ENCODE peak calls at places on chromosomes 16 and 17, in five cellular contexts. Z is GM12878, V is K562, J is SK-N-SH, P is HepG2. O is an unnamed sample.
A peak's percentile ranks its signal among the peaks of the same experiment; 100 is the strongest.

GRCh38 chr17:17139972-17140589 is 66.1 kb downstream of the PLD6 start:
- DNase-seq in Z (no peak), V (no peak), J (no peak), P (no peak), O (no peak)

GRCh38 chr16:19859603-19860002 is 25.0 kb downstream of the GPRC5B start:
- DNase-seq in Z (no peak), V (no peak), J (no peak), P (no peak), O (no peak)

GRCh38 chr17:61397086-61397842 is 2.4 kb upstream of the TBX2 start:
- DNase-seq in Z (no peak), V (no peak), J (peak; percentile 92), P (no peak), O (no peak)

GRCh38 chr17:9350083-9350482 is 225.5 kb downstream of the STX8 start:
- DNase-seq in Z (no peak), V (no peak), J (no peak), P (peak; percentile 18), O (peak; percentile 8)

GRCh38 chr17:49285716-49286115 is 55.1 kb upstream of the PHOSPHO1 start:
- DNase-seq in Z (no peak), V (no peak), J (no peak), P (no peak), O (no peak)

GRCh38 chr17:33661975-33662374 is 368.9 kb upstream of the ASIC2 start:
- DNase-seq in Z (no peak), V (no peak), J (no peak), P (no peak), O (no peak)

GRCh38 chr17:21296097-21297025 is 11.8 kb downstream of the MAP2K3 start:
- DNase-seq in Z (no peak), V (peak; percentile 59), J (peak; percentile 31), P (no peak), O (no peak)

GRCh38 chr17:79406316-79406715 is 204.5 kb downstream of the RBFOX3 start:
- DNase-seq in Z (no peak), V (no peak), J (no peak), P (no peak), O (no peak)

GRCh38 chr17:74686761-74687160 is 26.0 kb downstream of the CD300LF start:
- DNase-seq in Z (no peak), V (no peak), J (no peak), P (no peak), O (no peak)

GRCh38 chr17:80259642-80260535 is 763 bp upstream of the RNF213 start:
- DNase-seq in Z (no peak), V (peak; percentile 97), J (peak; percentile 99), P (peak; percentile 59), O (no peak)

GRCh38 chr17:2266045-2266864 is 37.3 kb downstream of the SMG6 start:
- DNase-seq in Z (peak; percentile 97), V (no peak), J (no peak), P (no peak), O (no peak)

GRCh38 chr16:66472961-66473610 is 46.0 kb downstream of the BEAN1 start:
- DNase-seq in Z (no peak), V (no peak), J (no peak), P (no peak), O (no peak)

GRCh38 chr16:71311553-71312158 is 22.5 kb upstream of the CMTR2 start:
- DNase-seq in Z (no peak), V (peak; percentile 51), J (peak; percentile 61), P (peak; percentile 54), O (no peak)

GRCh38 chr16:69563605-69564580 is 1.9 kb upstream of the NFAT5 start:
- DNase-seq in Z (peak; percentile 93), V (no peak), J (no peak), P (peak; percentile 49), O (no peak)

GRCh38 chr16:2244926-2245795 is 6.2 kb downstream of the ECI1 start:
- DNase-seq in Z (no peak), V (no peak), J (peak; percentile 25), P (no peak), O (no peak)

GRCh38 chr17:49515196-49515770 is 20.2 kb downstream of the NGFR start:
- DNase-seq in Z (peak; percentile 55), V (peak; percentile 78), J (peak; percentile 97), P (peak; percentile 79), O (peak; percentile 36)

GRCh38 chr17:15341385-15341849 is at the start of gene TEKT3:
- DNase-seq in Z (no peak), V (peak; percentile 56), J (peak; percentile 94), P (no peak), O (no peak)
- H3K4me3 ChIP-seq in Z (no peak within 1 kb of the TSS), V (peak within 1 kb of the TSS; percentile 8), J (peak within 1 kb of the TSS; percentile 62), P (no peak within 1 kb of the TSS), O (no peak within 1 kb of the TSS)

GRCh38 chr17:40061532-40062038 is 1.2 kb upstream of the THRA start:
- DNase-seq in Z (no peak), V (no peak), J (no peak), P (no peak), O (no peak)
- TF ChIP-seq REST in Z (no peak), V (no peak), J (no peak), P (no peak), O (no peak)

GRCh38 chr17:62681061-62681938 is 53.8 kb downstream of the MRC2 start:
- DNase-seq in Z (no peak), V (peak; percentile 94), J (no peak), P (no peak), O (no peak)
- TF ChIP-seq JUND in Z (no peak), V (peak; percentile 66), J (no peak), P (no peak), O (no peak)

DNA sequence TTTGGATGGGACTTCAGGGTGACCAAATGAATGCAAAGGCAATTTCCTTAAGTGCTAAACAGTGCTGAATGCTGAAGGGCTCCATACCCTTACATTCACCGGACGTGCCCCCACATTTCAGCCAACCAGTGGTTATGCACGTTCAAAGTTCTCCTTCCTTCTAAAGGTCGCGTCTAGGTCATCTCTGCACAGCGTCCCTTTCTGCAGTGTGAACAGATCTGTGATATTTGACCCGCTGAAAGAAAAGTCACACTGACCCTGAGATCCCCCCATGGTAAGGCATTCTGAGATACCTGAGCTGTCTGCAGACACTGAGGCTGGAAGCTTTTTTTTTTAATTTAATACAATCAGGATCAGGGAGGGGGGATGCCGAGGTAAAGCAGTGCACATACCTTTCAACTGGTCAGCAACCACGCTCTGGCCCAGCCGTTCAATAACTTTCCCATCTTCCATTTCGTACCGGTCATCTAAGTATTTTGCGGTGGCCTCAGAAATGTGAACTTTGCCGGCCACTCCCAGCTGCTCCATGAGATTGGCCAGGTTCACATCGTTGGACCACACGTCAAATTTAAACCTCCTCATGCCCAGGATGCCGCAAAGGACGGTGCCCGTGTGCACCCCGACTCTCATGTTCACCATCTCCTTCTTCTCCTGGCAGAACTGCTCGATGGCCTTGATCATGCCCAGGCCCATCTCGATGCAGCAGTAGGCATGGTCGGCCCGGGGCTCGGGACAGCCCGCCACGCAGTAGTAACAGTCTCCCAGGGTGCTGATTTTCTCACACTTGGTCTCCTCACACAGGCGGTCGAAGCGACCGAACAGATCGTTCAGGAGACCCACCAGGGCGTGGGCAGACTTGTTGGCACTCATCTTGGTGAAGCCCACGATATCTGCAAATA is 2.6 kb downstream of the ADCY9 start:
- DNase-seq in Z (no peak), V (no peak), J (no peak), P (peak; percentile 84), O (no peak)
- H3K4me3 ChIP-seq in Z (no peak overlapping the region), V (no peak overlapping the region), J (no peak overlapping the region), P (peak overlapping the region; percentile 91), O (no peak overlapping the region)

DNA sequence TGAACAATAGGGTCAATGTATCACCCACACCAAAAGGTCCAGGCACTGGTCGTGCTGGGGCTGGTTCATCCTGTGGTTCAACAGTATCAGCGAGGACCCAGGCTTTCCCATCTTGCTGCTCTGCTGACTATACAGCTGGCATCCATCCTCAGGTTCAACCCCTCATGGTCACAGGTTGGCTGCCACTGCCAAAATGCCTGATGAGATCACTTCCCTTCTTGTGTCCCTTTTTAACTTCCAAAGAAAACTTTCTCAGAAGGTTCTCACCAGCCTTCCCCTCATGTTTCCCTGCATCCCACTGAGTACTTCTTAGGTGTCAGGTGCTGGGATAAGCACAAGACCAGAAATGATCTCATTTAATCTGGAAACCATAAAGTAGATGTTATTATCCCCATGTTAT is 25.7 kb downstream of the CLEC16A start:
- DNase-seq in Z (no peak), V (no peak), J (no peak), P (no peak), O (no peak)
- TF ChIP-seq REST in Z (no peak), V (no peak), J (no peak), P (no peak), O (no peak)

GRCh38 chr17:44865921-44866320 is 18.2 kb downstream of the HIGD1B start:
- DNase-seq in Z (no peak), V (no peak), J (no peak), P (no peak), O (no peak)
- TF ChIP-seq JUND in Z (no peak), V (no peak), J (no peak), P (no peak), O (no peak)

GRCh38 chr17:64499805-64500486 is 3.1 kb upstream of the POLG2 start:
- DNase-seq in Z (no peak), V (no peak), J (no peak), P (no peak), O (no peak)
- H3K4me3 ChIP-seq in Z (no peak overlapping the region), V (no peak overlapping the region), J (no peak overlapping the region), P (no peak overlapping the region), O (no peak overlapping the region)

GRCh38 chr17:19978206-19978802 is 676 bp upstream of the AKAP10 start:
- DNase-seq in Z (peak; percentile 13), V (no peak), J (no peak), P (no peak), O (no peak)
- TF ChIP-seq REST in Z (no peak), V (no peak), J (no peak), P (no peak), O (no peak)

GRCh38 chr16:30096105-30096861 is at the start of gene YPEL3:
- DNase-seq in Z (peak; percentile 35), V (peak; percentile 98), J (peak; percentile 99), P (peak; percentile 80), O (no peak)
- TF ChIP-seq JUND in Z (no peak), V (no peak), J (no peak), P (no peak), O (no peak)